ENCODE peak calls at places on chromosomes 1 and 21, in four cellular contexts. U is BE2C, N is neural crest cell, H is SK-N-DZ. S is an unnamed sample.

GRCh38 chr21:44732263-44732662 is 20.9 kb upstream of the TSPEAR start:
- DNase-seq in U (no peak), N (no peak), H (no peak), S (no peak)

GRCh38 chr1:6328696-6329095 is 64.9 kb downstream of the ACOT7 start:
- DNase-seq in U (no peak), N (no peak), H (no peak), S (no peak)

GRCh38 chr1:155320661-155321576 is at the start of gene RUSC1:
- DNase-seq in U (peak), N (peak), H (peak), S (no peak)

GRCh38 chr1:2088434-2088833 is 38.2 kb downstream of the PRKCZ start:
- DNase-seq in U (no peak), N (no peak), H (no peak), S (peak)

GRCh38 chr1:15214507-15214906 is 32.5 kb upstream of the FHAD1 start:
- DNase-seq in U (no peak), N (peak), H (peak), S (no peak)

GRCh38 chr1:119080586-119080985 is 59.9 kb downstream of the WARS2 start:
- DNase-seq in U (no peak), N (no peak), H (no peak), S (peak)

GRCh38 chr1:3245768-3246167 is 176.8 kb downstream of the PRDM16 start:
- DNase-seq in U (no peak), N (no peak), H (no peak), S (no peak)

GRCh38 chr1:31381394-31382287 is 8.8 kb upstream of the FABP3 start:
- DNase-seq in U (no peak), N (no peak), H (no peak), S (no peak)

GRCh38 chr1:67194209-67194863 is 28.1 kb downstream of the IL23R start:
- DNase-seq in U (no peak), N (no peak), H (no peak), S (no peak)

S was measured in epithelial cell of proximal tubule.